ENCODE peak calls at places on chromosomes 16 and 17, in six cellular contexts. B is body of pancreas, O is uterus, V is sigmoid colon, H is mesendoderm, Z is IMR-90. C is an unnamed sample. For H3K36me3, the result is how much of the 10 kb centered on the place peaks cover.

GRCh38 chr16:1554826-1555445 is 21.5 kb downstream of the TMEM204 start:
- DNase-seq in V (no peak), H (no peak), Z (no peak), O (no peak), B (no peak), C (no peak)

GRCh38 chr17:44314869-44315661 is 6.7 kb downstream of the RUNDC3A start:
- DNase-seq in H (peak), B (peak), O (no peak), V (no peak), Z (no peak), C (no peak)

GRCh38 chr16:69772560-69773254 is 10.6 kb downstream of the WWP2 start:
- DNase-seq in H (peak), V (no peak), O (no peak), Z (no peak), B (no peak), C (no peak)

GRCh38 chr17:34740516-34740915 is 161.1 kb downstream of the TMEM132E start:
- DNase-seq in H (no peak), Z (no peak), V (peak), B (no peak), O (no peak), C (no peak)

GRCh38 chr16:17367932-17368331 is 102.8 kb downstream of the XYLT1 start:
- DNase-seq in Z (peak), H (peak), B (peak), O (no peak), V (peak), C (no peak)

GRCh38 chr17:9676742-9677387 is 31.5 kb downstream of the USP43 start:
- DNase-seq in B (no peak), O (no peak), H (peak), Z (peak), V (no peak), C (peak)

GRCh38 chr17:57603978-57604377 is 141.1 kb downstream of the CCDC182 start:
- DNase-seq in H (no peak), V (no peak), Z (no peak), O (no peak), B (peak), C (no peak)

GRCh38 chr16:4029816-4030215 is 86.4 kb downstream of the ADCY9 start:
- DNase-seq in V (no peak), O (no peak), H (peak), B (no peak), Z (no peak), C (no peak)

GRCh38 chr17:34300652-34301390 is 15.3 kb downstream of the CCL11 start:
- DNase-seq in B (no peak), V (peak), H (no peak), O (no peak), Z (peak), C (no peak)

GRCh38 chr16:2991566-2992261 is 11.5 kb upstream of the PKMYT1 start:
- DNase-seq in B (no peak), Z (no peak), V (no peak), H (no peak), O (no peak), C (no peak)

GRCh38 chr16:5001571-5001970 is 32.2 kb downstream of the NAGPA start:
- DNase-seq in Z (no peak), V (no peak), O (no peak), B (no peak), H (no peak), C (no peak)

GRCh38 chr16:83308414-83308813 is 499.4 kb upstream of the HSBP1 start:
- DNase-seq in Z (peak), O (no peak), H (no peak), V (no peak), B (no peak), C (no peak)

GRCh38 chr17:43701318-43701743 is 39.6 kb upstream of the MEOX1 start:
- DNase-seq in V (no peak), B (peak), O (no peak), Z (peak), H (no peak), C (no peak)

GRCh38 chr17:8253801-8254200 is 4.7 kb downstream of the PFAS start:
- DNase-seq in B (peak), H (peak), Z (no peak), O (no peak), V (no peak), C (no peak)

GRCh38 chr16:50674831-50675230 is 6.3 kb downstream of the SNX20 start:
- DNase-seq in V (no peak), O (no peak), B (no peak), Z (no peak), H (no peak), C (no peak)

GRCh38 chr17:39000021-39000601 is 32.9 kb upstream of the FBXO47 start:
- DNase-seq in O (no peak), H (no peak), Z (peak), B (no peak), V (no peak), C (no peak)

GRCh38 chr16:70257391-70257790 is 5.7 kb upstream of the EXOSC6 start:
- DNase-seq in V (no peak), B (no peak), O (no peak), H (peak), Z (no peak), C (no peak)

GRCh38 chr17:59725691-59726090 is 18.2 kb downstream of the VMP1 start:
- DNase-seq in O (no peak), B (no peak), V (no peak), H (no peak), Z (no peak), C (no peak)

GRCh38 chr16:74695450-74696422 is 4.9 kb downstream of the MLKL start:
- DNase-seq in V (peak), O (peak), Z (peak), H (peak), B (peak), C (peak)

GRCh38 chr16:82280867-82281266 is 110.8 kb upstream of the MPHOSPH6 start:
- DNase-seq in H (no peak), Z (no peak), B (no peak), V (no peak), O (no peak), C (no peak)

GRCh38 chr17:81002409-81003361 is 11.0 kb downstream of the CHMP6 start:
- DNase-seq in O (peak), B (peak), Z (peak), H (no peak), V (peak), C (no peak)

GRCh38 chr16:58458634-58459343 is 41.2 kb upstream of the NDRG4 start:
- DNase-seq in H (no peak), V (no peak), O (no peak), Z (no peak), B (no peak), C (no peak)

GRCh38 chr17:79779088-79779529 is 1.2 kb downstream of the CBX2 start:
- DNase-seq in B (no peak), H (peak), O (no peak), Z (no peak), V (no peak), C (no peak)

GRCh38 chr16:71676236-71676635 is 48.3 kb downstream of the PHLPP2 start:
- DNase-seq in H (no peak), V (no peak), Z (no peak), O (no peak), B (no peak), C (no peak)

GRCh38 chr17:59620518-59621259 is 994 bp downstream of the CLTC start:
- DNase-seq in H (peak), O (peak), B (peak), Z (no peak), V (peak), C (no peak)

GRCh38 chr17:73770115-73770848 is 126.0 kb upstream of the SDK2 start:
- DNase-seq in O (peak), H (peak), Z (peak), B (peak), V (peak), C (peak)

GRCh38 chr17:5508855-5509254 is 22.5 kb downstream of the MIS12 start:
- DNase-seq in B (peak), H (peak), Z (peak), O (no peak), V (no peak), C (no peak)

GRCh38 chr16:7185689-7186088 is 147.0 kb upstream of the RBFOX1 start:
- DNase-seq in O (no peak), B (no peak), Z (no peak), H (peak), V (no peak), C (no peak)

GRCh38 chr17:48375356-48375755 is 54.7 kb downstream of the SKAP1 start:
- DNase-seq in B (no peak), V (no peak), Z (peak), H (no peak), O (no peak), C (no peak)
- H3K36me3 ChIP-seq in B (under half), V (under half), Z (under half), H (under half), O (under half), C (under half)

GRCh38 chr17:46935658-46936266 is 12.8 kb downstream of the GOSR2 start:
- DNase-seq in H (peak), Z (no peak), O (no peak), B (no peak), V (no peak), C (no peak)
- H3K36me3 ChIP-seq in H (under half), Z (half or more), O (under half), B (under half), V (under half), C (half or more)

GRCh38 chr17:48791128-48792032 is 25.6 kb downstream of the TTLL6 start:
- DNase-seq in Z (peak), V (peak), B (peak), H (peak), O (peak), C (no peak)
- H3K36me3 ChIP-seq in Z (under half), V (under half), B (under half), H (under half), O (under half), C (under half)

DNA sequence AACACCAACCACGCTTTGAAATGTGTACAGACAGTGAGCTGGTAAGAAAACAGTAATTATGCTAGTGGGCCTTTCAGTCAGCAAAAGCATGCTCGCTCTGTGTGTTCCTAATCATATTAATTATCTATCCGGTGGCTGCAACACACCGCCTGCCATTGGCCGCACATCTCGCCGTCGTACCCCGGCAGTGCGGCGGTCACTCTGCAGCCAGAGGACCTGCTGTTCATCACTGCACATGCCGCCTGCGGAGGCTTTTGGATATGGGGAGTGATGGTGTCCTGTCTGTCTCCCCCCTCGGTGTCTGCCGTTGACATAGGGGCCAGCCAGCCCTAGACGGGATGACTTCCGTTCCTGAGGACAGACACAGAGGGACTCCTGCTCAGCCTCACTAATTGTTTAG is 68.5 kb downstream of the RPA1 start:
- DNase-seq in H (no peak), B (no peak), V (no peak), Z (no peak), O (no peak), C (no peak)
- H3K36me3 ChIP-seq in H (under half), B (under half), V (under half), Z (under half), O (under half), C (under half)

GRCh38 chr16:55949518-55949917 is 74.3 kb upstream of the CES5A start:
- DNase-seq in Z (peak), B (no peak), O (no peak), V (no peak), H (no peak), C (no peak)
- H3K36me3 ChIP-seq in Z (under half), B (under half), O (under half), V (under half), H (under half), C (under half)

DNA sequence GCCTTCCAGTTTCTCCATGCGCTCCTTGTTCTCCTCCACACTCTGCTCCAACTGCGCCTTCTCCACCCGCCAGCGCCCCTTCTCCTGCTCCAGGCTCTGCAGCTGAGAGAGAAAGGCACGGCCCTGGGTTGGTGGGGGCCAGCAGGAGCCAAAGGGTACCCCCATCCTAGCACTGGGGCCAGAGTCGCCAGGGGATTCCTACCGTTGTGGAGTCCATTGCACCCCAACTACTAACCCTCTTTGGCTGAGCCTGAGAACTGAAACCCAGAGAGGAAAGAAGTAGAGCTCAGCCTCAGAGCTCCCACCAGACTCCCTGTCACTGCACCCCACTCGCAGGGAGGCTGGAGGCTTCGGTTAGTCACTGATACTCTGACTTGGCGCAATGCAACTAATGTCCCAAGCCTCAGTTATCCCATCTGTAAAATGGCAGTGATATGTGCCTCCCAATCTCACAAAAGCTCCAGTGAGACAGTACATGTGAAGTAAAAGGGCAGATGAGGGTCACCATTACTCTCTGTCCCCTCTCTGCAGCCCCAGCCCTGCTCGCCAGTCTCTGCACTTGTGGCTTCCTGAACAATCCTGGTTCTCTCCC is 6.2 kb upstream of the SAMD14 start:
- DNase-seq in Z (no peak), H (no peak), B (no peak), V (no peak), O (no peak), C (no peak)
- H3K36me3 ChIP-seq in Z (half or more), H (under half), B (under half), V (under half), O (under half), C (half or more)

C was measured in RWPE2.